ENCODE peak calls at places on chromosomes 11 and 22, in seven cellular contexts. Q is GM03348; P is GM10248; I is Ammon's horn; J is COR-L47; F is activated T-helper 1 cell treated with anti-CD3 and anti-CD28 coated beads, Interleukin-12 subunit alpha, Interleukin-12 subunit beta, Interleukin-2, Interleukin-4 antibody, amounts not matched to agents 30 ng/mL and 10 ng/mL and 1 ng/mL, durations not matched to agents 14 hours and 24 hours and 36 hours; R is glomerular endothelial cell. X is an unnamed sample.

GRCh38 chr11:70764356-70764905 is 366.1 kb downstream of the CTTN start:
- DNase-seq in Q (no peak), P (no peak), I (no peak), J (no peak), F (no peak), R (no peak), X (no peak)

GRCh38 chr11:128716661-128717210 is 22.9 kb downstream of the FLI1 start:
- DNase-seq in Q (peak), P (no peak), I (no peak), J (peak), F (no peak), R (no peak), X (no peak)

GRCh38 chr22:32175751-32176644 is 16.9 kb upstream of the C22orf42 start:
- DNase-seq in Q (no peak), P (no peak), I (no peak), J (no peak), F (no peak), R (no peak), X (no peak)

GRCh38 chr22:47316020-47316419 is 553.6 kb downstream of the TBC1D22A start:
- DNase-seq in Q (no peak), P (no peak), I (no peak), J (no peak), F (no peak), R (no peak), X (no peak)

GRCh38 chr11:10908215-10908990 is 50.5 kb upstream of the ZBED5 start:
- DNase-seq in Q (peak), P (no peak), I (no peak), J (no peak), F (no peak), R (no peak), X (no peak)

GRCh38 chr11:83818349-83818748 is 532.2 kb upstream of the CCDC90B start:
- DNase-seq in Q (no peak), P (no peak), I (no peak), J (no peak), F (no peak), R (no peak), X (no peak)

GRCh38 chr22:45602824-45603301 is 68.8 kb upstream of the ATXN10 start:
- DNase-seq in Q (peak), P (no peak), I (no peak), J (no peak), F (no peak), R (no peak), X (no peak)

GRCh38 chr11:9089061-9089460 is 2.3 kb downstream of the SCUBE2 start:
- DNase-seq in Q (no peak), P (no peak), I (no peak), J (no peak), F (no peak), R (no peak), X (no peak)

GRCh38 chr11:95308512-95309035 is 77.6 kb upstream of the SESN3 start:
- DNase-seq in Q (no peak), P (no peak), I (no peak), J (no peak), F (no peak), R (no peak), X (no peak)

GRCh38 chr11:18775492-18776292 is 15.9 kb downstream of the PTPN5 start:
- DNase-seq in Q (peak), P (peak), I (peak), J (peak), F (peak), R (peak), X (peak)

GRCh38 chr11:1486054-1486825 is at the start of gene MOB2:
- DNase-seq in Q (no peak), P (peak), I (peak), J (no peak), F (no peak), R (no peak), X (no peak)

GRCh38 chr11:82546556-82547162 is 187.0 kb downstream of the FAM181B start:
- DNase-seq in Q (no peak), P (no peak), I (peak), J (peak), F (no peak), R (no peak), X (no peak)

GRCh38 chr11:73359930-73360742 is 16.1 kb upstream of the RELT start:
- DNase-seq in Q (peak), P (no peak), I (no peak), J (peak), F (no peak), R (no peak), X (no peak)

X was measured in activated T-helper 2 cell treated with anti-CD3 and anti-CD28 coated beads, Interferon-gamma antibody, Interleukin-2, Interleukin-4, amounts not matched to agents 10 μg/mL and 5 μg/mL and 100 μg/mL, durations not matched to agents 14 hours and 24 hours and 36 hours.